ENCODE peak calls at places on chromosome 11, in four cellular contexts. One of them, this sample, is unnamed.

GRCh38 chr11:95245038-95245437 is 14.0 kb upstream of the SESN3 start:
- DNase-seq in mammary epithelial cell: peak; percentile 98
- DNase-seq in T1000: no peak
- DNase-seq in ELR: peak; percentile 7
- DNase-seq in this sample: peak; percentile 73

GRCh38 chr11:118531597-118532084 is 649 bp downstream of the TMEM25 start:
- DNase-seq in ELR: no peak
- DNase-seq in mammary epithelial cell: no peak
- DNase-seq in T1000: no peak
- DNase-seq in this sample: no peak

GRCh38 chr11:34318111-34319037 is 39.4 kb downstream of the ABTB2 start:
- DNase-seq in ELR: peak; percentile 80
- DNase-seq in T1000: peak; percentile 22
- DNase-seq in mammary epithelial cell: peak; percentile 58
- DNase-seq in this sample: no peak

GRCh38 chr11:61890536-61891330 is 612 bp downstream of the FADS3 start:
- DNase-seq in ELR: peak; percentile 86
- DNase-seq in mammary epithelial cell: peak; percentile 64
- DNase-seq in T1000: peak; percentile 79
- DNase-seq in this sample: no peak

GRCh38 chr11:5297671-5298070 is 4.1 kb downstream of the OR51B4 start:
- DNase-seq in ELR: no peak
- DNase-seq in T1000: no peak
- DNase-seq in mammary epithelial cell: no peak
- DNase-seq in this sample: no peak

GRCh38 chr11:1256257-1257045 is 33.6 kb downstream of the MUC5B start:
- DNase-seq in T1000: no peak
- DNase-seq in ELR: no peak
- DNase-seq in mammary epithelial cell: no peak
- DNase-seq in this sample: no peak

GRCh38 chr11:13338437-13339069 is 61.0 kb downstream of the BMAL1 start:
- DNase-seq in mammary epithelial cell: peak; percentile 76
- DNase-seq in T1000: no peak
- DNase-seq in ELR: peak; percentile 75
- DNase-seq in this sample: no peak

GRCh38 chr11:71434576-71435130 is 13.5 kb downstream of the DHCR7 start:
- DNase-seq in T1000: no peak
- DNase-seq in mammary epithelial cell: no peak
- DNase-seq in ELR: no peak
- DNase-seq in this sample: no peak

GRCh38 chr11:4916581-4916980 is 2.6 kb downstream of the OR51G2 start:
- DNase-seq in ELR: no peak
- DNase-seq in T1000: no peak
- DNase-seq in mammary epithelial cell: no peak
- DNase-seq in this sample: no peak

GRCh38 chr11:62792193-62792575 is 378 bp upstream of the TMEM223 start:
- DNase-seq in T1000: no peak
- DNase-seq in ELR: no peak
- DNase-seq in mammary epithelial cell: no peak
- DNase-seq in this sample: no peak

GRCh38 chr11:15318814-15319213 is 204.1 kb downstream of the INSC start:
- DNase-seq in T1000: no peak
- DNase-seq in mammary epithelial cell: no peak
- DNase-seq in ELR: no peak
- DNase-seq in this sample: no peak

GRCh38 chr11:118406599-118407166 is 5.3 kb downstream of the ATP5MG start:
- DNase-seq in T1000: no peak
- DNase-seq in ELR: no peak
- DNase-seq in mammary epithelial cell: no peak
- DNase-seq in this sample: no peak

GRCh38 chr11:123454060-123454651 is 24.1 kb downstream of the GRAMD1B start:
- DNase-seq in T1000: peak; percentile 67
- DNase-seq in ELR: peak; percentile 91
- DNase-seq in mammary epithelial cell: peak; percentile 79
- DNase-seq in this sample: peak; percentile 17

GRCh38 chr11:112655386-112655785 is 305.8 kb upstream of the NCAM1 start:
- DNase-seq in T1000: no peak
- DNase-seq in ELR: peak; percentile 30
- DNase-seq in mammary epithelial cell: no peak
- DNase-seq in this sample: no peak

GRCh38 chr11:108009497-108010360 is 1.0 kb downstream of the CUL5 start:
- DNase-seq in T1000: no peak
- DNase-seq in mammary epithelial cell: peak; percentile 28
- DNase-seq in ELR: peak; percentile 29
- DNase-seq in this sample: no peak

GRCh38 chr11:1934326-1935155 is 12.6 kb upstream of the MRPL23 start:
- DNase-seq in T1000: no peak
- DNase-seq in mammary epithelial cell: no peak
- DNase-seq in ELR: no peak
- DNase-seq in this sample: no peak

GRCh38 chr11:90855531-90855930 is 632.7 kb upstream of the CHORDC1 start:
- DNase-seq in T1000: no peak
- DNase-seq in ELR: no peak
- DNase-seq in mammary epithelial cell: peak; percentile 2
- DNase-seq in this sample: no peak

GRCh38 chr11:114257621-114258558 is 38.3 kb upstream of the NNMT start:
- DNase-seq in T1000: no peak
- DNase-seq in ELR: peak; percentile 8
- DNase-seq in mammary epithelial cell: no peak
- DNase-seq in this sample: no peak

GRCh38 chr11:95455228-95455627 is 224.2 kb upstream of the SESN3 start:
- DNase-seq in T1000: no peak
- DNase-seq in ELR: no peak
- DNase-seq in mammary epithelial cell: no peak
- DNase-seq in this sample: no peak

GRCh38 chr11:23755076-23755475 is 741.8 kb upstream of the LUZP2 start:
- DNase-seq in mammary epithelial cell: no peak
- DNase-seq in T1000: no peak
- DNase-seq in ELR: no peak
- DNase-seq in this sample: no peak

GRCh38 chr11:120065876-120066275 is 72.0 kb downstream of the TRIM29 start:
- DNase-seq in ELR: no peak
- DNase-seq in T1000: no peak
- DNase-seq in mammary epithelial cell: no peak
- DNase-seq in this sample: no peak

GRCh38 chr11:57240007-57240406 is 3.0 kb upstream of the APLNR start:
- DNase-seq in T1000: no peak
- DNase-seq in ELR: no peak
- DNase-seq in mammary epithelial cell: no peak
- DNase-seq in this sample: no peak

GRCh38 chr11:129192150-129192549 is at the start of gene ARHGAP32:
- DNase-seq in mammary epithelial cell: peak; percentile 56
- DNase-seq in ELR: peak; percentile 40
- DNase-seq in T1000: no peak
- DNase-seq in this sample: no peak

GRCh38 chr11:65489706-65490310 is 9.0 kb upstream of the MALAT1 start:
- DNase-seq in ELR: peak; percentile 43
- DNase-seq in mammary epithelial cell: no peak
- DNase-seq in T1000: no peak
- DNase-seq in this sample: no peak

GRCh38 chr11:32821517-32821916 is 8.2 kb upstream of the PRRG4 start:
- DNase-seq in mammary epithelial cell: peak; percentile 89
- DNase-seq in T1000: no peak
- DNase-seq in ELR: peak; percentile 81
- DNase-seq in this sample: no peak

GRCh38 chr11:119155733-119156492 is 7.1 kb downstream of the ABCG4 start:
- DNase-seq in T1000: no peak
- DNase-seq in ELR: peak; percentile 73
- DNase-seq in mammary epithelial cell: no peak
- DNase-seq in this sample: no peak

GRCh38 chr11:120773501-120774031 is 250.3 kb upstream of the TBCEL start:
- DNase-seq in T1000: peak; percentile 44
- DNase-seq in mammary epithelial cell: no peak
- DNase-seq in ELR: peak; percentile 2
- DNase-seq in this sample: no peak

GRCh38 chr11:19079643-19080440 is 19.3 kb upstream of the MRGPRX2 start:
- DNase-seq in ELR: peak; percentile 91
- DNase-seq in T1000: no peak
- DNase-seq in mammary epithelial cell: peak; percentile 90
- DNase-seq in this sample: peak; percentile 41

GRCh38 chr11:61918251-61919112 is 1.1 kb upstream of the RAB3IL1 start:
- DNase-seq in ELR: no peak
- DNase-seq in T1000: no peak
- DNase-seq in mammary epithelial cell: no peak
- DNase-seq in this sample: no peak

GRCh38 chr11:46639197-46639839 is 22.0 kb downstream of the ATG13 start:
- DNase-seq in T1000: no peak
- DNase-seq in mammary epithelial cell: no peak
- DNase-seq in ELR: no peak
- DNase-seq in this sample: no peak

GRCh38 chr11:79228417-79228755 is 212.4 kb downstream of the TENM4 start:
- DNase-seq in ELR: no peak
- DNase-seq in T1000: no peak
- DNase-seq in mammary epithelial cell: peak; percentile 9
- DNase-seq in this sample: no peak

GRCh38 chr11:29119691-29120328 is 897.0 kb downstream of the KCNA4 start:
- DNase-seq in mammary epithelial cell: peak; percentile 16
- DNase-seq in T1000: peak; percentile 40
- DNase-seq in ELR: peak; percentile 98
- DNase-seq in this sample: no peak

GRCh38 chr11:3037041-3037944 is 19.9 kb downstream of the CARS1 start:
- DNase-seq in mammary epithelial cell: peak; percentile 50
- DNase-seq in ELR: peak; percentile 86
- DNase-seq in T1000: peak; percentile 28
- DNase-seq in this sample: no peak

GRCh38 chr11:93220078-93220477 is 22.3 kb upstream of the SLC36A4 start:
- DNase-seq in mammary epithelial cell: no peak
- DNase-seq in ELR: no peak
- DNase-seq in T1000: no peak
- DNase-seq in this sample: no peak

GRCh38 chr11:100790073-100790472 is 103.0 kb downstream of the ARHGAP42 start:
- DNase-seq in ELR: no peak
- DNase-seq in mammary epithelial cell: no peak
- DNase-seq in T1000: no peak
- DNase-seq in this sample: no peak

GRCh38 chr11:65471410-65471762 is 27.5 kb upstream of the MALAT1 start:
- DNase-seq in T1000: no peak
- DNase-seq in mammary epithelial cell: no peak
- DNase-seq in ELR: peak; percentile 81
- DNase-seq in this sample: no peak

GRCh38 chr11:71423181-71423790 is 24.9 kb downstream of the DHCR7 start:
- DNase-seq in T1000: no peak
- DNase-seq in ELR: no peak
- DNase-seq in mammary epithelial cell: peak; percentile 62
- DNase-seq in this sample: no peak

This sample was measured in keratinocyte.